ENCODE peak calls at places on chromosomes 11 and 22, in ten cellular contexts. D, P, J, X, Y, I, T, K, H and O are unnamed samples.

GRCh38 chr22:23673826-23674690 is 16.8 kb upstream of the RGL4 start:
- DNase-seq in J (no peak), X (no peak), P (no peak), K (no peak), Y (no peak), I (no peak), H (no peak), T (peak; percentile 34), D (no peak), O (no peak)

GRCh38 chr11:123543796-123544195 is 110.6 kb downstream of the SCN3B start:
- DNase-seq in X (no peak), Y (no peak), P (no peak), D (no peak), I (no peak), K (no peak), J (no peak), T (no peak), H (no peak), O (no peak)

GRCh38 chr11:697811-698311 is 2.2 kb downstream of the TMEM80 start:
- DNase-seq in H (no peak), K (no peak), I (no peak), J (no peak), T (no peak), Y (no peak), X (no peak), P (no peak), D (no peak), O (no peak)

GRCh38 chr11:122981388-122982264 is at the start of gene BSX:
- DNase-seq in I (peak; percentile 45), X (peak; percentile 70), T (peak; percentile 62), D (peak; percentile 52), K (peak; percentile 35), H (peak; percentile 87), Y (peak; percentile 44), P (peak; percentile 73), J (no peak), O (peak; percentile 87)

GRCh38 chr11:79201637-79202347 is 239.0 kb downstream of the TENM4 start:
- DNase-seq in H (no peak), D (no peak), T (no peak), Y (no peak), X (peak; percentile 16), J (no peak), I (no peak), K (peak; percentile 12), P (no peak), O (no peak)

GRCh38 chr11:66936326-66936725 is 21.9 kb downstream of the PC start:
- DNase-seq in Y (no peak), D (no peak), I (no peak), J (no peak), P (no peak), K (no peak), T (no peak), H (no peak), X (no peak), O (no peak)

GRCh38 chr11:6229911-6230310 is 4.5 kb downstream of the FHIP1B start:
- DNase-seq in P (no peak), Y (no peak), T (no peak), I (no peak), J (no peak), D (no peak), X (no peak), K (peak; percentile 16), H (no peak), O (no peak)

GRCh38 chr22:41364955-41365354 is 16.8 kb upstream of the TEF start:
- DNase-seq in Y (no peak), I (peak; percentile 71), P (no peak), J (no peak), H (no peak), K (no peak), X (no peak), D (no peak), T (no peak), O (no peak)

GRCh38 chr11:58805065-58805464 is 39.4 kb downstream of the GLYATL2 start:
- DNase-seq in I (no peak), X (no peak), P (no peak), Y (no peak), T (no peak), J (no peak), K (no peak), D (no peak), H (no peak), O (no peak)

GRCh38 chr11:74949748-74950127 is 672 bp downstream of the SPCS2 start:
- DNase-seq in H (no peak), I (no peak), X (no peak), Y (no peak), P (no peak), T (no peak), J (no peak), D (no peak), K (no peak), O (no peak)

GRCh38 chr11:8061555-8062428 is 19.2 kb upstream of the TUB start:
- DNase-seq in X (no peak), J (no peak), I (peak; percentile 15), T (no peak), H (no peak), D (no peak), K (no peak), Y (no peak), P (no peak), O (peak; percentile 65)

GRCh38 chr11:74981888-74982287 is 6.8 kb upstream of the NEU3 start:
- DNase-seq in P (no peak), T (no peak), J (no peak), I (no peak), D (no peak), K (no peak), Y (no peak), X (no peak), H (no peak), O (no peak)

GRCh38 chr11:68338041-68338800 is 25.8 kb downstream of the LRP5 start:
- DNase-seq in I (no peak), X (no peak), T (no peak), J (no peak), H (no peak), K (no peak), Y (peak; percentile 67), P (no peak), D (no peak), O (no peak)

GRCh38 chr11:83978942-83979341 is 692.8 kb upstream of the CCDC90B start:
- DNase-seq in Y (no peak), D (no peak), I (no peak), X (no peak), P (no peak), H (no peak), T (no peak), J (no peak), K (no peak), O (no peak)
- TF ChIP-seq CTCF in Y (no peak), D (no peak), I (no peak), X (no peak), P (no peak), H (no peak), T (no peak), J (no peak), K (no peak), O (no peak)

DNA sequence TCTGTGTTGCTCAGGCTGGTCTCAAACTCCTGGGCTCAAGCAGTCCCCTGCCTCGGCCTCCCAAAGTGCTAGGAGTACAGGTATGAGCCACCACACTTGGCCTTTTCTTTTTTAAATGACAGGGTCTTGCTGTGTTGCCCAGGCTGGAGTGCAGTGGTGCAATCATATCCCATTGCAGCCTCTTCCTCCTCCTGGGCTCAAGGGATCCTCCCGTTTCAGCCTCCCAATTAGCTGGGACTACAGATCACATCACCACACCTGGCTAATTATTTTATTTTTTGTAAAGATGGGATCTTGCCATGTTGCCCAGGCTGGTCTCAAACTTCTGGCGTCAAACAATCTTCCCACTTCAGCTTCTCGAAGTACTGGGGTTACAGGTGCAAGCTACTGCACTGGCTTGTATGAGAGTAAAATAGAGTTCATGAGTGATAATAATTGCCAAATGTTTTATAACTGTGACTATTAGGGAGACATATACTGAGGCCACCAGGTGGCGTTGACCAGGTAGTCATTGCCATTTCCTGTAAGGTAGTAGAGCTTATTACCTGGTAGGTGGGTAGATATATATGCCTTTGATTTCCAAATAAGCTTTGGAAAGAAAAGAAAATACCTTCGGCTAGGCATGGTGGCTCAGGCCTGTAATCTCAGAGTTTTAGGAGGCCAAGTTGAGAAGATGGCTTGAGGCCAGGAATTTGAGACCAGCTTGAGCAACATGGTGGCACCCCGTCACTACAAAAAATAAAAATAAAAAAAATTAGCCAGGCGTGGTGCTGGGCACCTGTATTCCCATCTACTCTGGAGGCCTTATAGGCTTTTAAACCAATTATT is 5.4 kb downstream of the FDX1 start:
- DNase-seq in P (no peak), Y (no peak), K (peak; percentile 44), D (no peak), J (no peak), X (no peak), T (no peak), H (no peak), I (peak; percentile 66), O (no peak)
- TF ChIP-seq CTCF in P (no peak), Y (no peak), K (peak; percentile 46), D (peak; percentile 12), J (peak; percentile 37), X (peak; percentile 45), T (peak; percentile 57), H (peak; percentile 41), I (no peak), O (no peak)

DNA sequence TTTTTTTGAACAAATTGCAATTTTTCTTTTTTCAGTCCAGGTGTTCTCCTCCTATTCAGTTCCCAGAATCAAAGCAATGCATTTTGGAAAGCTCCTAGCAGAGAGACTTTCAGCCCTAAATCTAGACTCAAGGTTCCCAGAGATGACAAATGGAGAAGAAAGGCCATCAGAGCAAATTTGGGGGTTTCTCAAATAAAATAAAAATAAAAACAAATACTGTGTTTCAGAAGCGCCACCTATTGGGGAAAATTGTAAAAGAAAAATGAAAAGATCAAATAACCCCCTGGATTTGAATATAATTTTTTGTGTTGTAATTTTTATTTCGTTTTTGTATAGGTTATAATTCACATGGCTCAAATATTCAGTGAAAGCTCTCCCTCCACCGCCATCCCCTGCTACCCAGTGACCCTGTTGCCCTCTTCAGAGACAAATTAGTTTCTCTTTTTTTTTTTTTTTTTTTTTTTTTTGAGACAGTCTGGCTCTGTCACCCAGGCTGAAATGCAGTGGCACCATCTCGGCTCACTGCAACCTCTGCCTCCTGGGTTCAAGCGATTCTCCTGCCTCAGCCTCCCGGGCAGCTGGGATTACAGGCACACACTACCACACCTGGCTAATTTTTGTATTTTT is 6.2 kb upstream of the UBE4A start:
- DNase-seq in Y (no peak), H (no peak), K (peak; percentile 28), X (peak; percentile 12), P (no peak), I (no peak), D (no peak), J (no peak), T (no peak), O (no peak)
- TF ChIP-seq CTCF in Y (peak; percentile 37), H (peak; percentile 62), K (peak; percentile 40), X (peak; percentile 43), P (peak; percentile 61), I (no peak), D (peak; percentile 70), J (peak; percentile 53), T (peak; percentile 84), O (peak; percentile 66)

DNA sequence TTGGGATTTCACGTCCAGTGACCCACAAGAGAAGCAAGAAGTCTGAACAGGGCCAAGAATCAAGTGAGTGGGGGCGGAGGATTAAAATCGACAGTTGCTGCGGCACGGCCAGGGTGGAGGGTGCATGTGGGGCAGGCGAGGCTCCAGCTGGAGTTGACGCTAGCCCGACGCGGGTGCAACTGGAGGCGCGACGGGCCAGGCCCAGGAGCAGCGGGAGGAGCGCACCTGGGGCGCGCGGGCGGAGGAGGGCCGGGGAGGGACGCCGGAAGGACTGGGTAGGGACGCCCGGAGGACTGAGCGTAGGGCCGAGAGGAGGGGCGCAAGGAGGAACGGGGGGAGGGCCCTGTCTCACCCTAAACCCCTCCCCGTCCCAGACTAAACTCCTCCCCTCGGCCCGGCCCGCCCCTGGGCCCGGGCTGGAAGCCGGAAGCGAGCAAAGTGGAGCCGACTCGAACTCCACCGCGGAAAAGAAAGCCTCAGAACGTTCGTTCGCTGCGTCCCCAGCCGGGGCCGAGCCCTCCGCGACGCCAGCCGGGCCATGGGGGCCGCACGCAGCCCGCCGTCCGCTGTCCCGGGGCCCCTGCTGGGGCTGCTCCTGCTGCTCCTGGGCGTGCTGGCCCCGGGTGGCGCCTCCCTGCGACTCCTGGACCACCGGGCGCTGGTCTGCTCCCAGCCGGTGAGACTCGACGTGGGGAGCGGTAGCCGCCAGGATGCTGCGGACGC is at the start of gene IL17RA:
- DNase-seq in H (peak; percentile 96), Y (peak; percentile 92), X (peak; percentile 95), T (peak; percentile 84), J (peak; percentile 58), D (peak; percentile 92), K (peak; percentile 96), P (peak; percentile 87), I (peak; percentile 94), O (peak; percentile 95)
- TF ChIP-seq CTCF in H (no peak), Y (no peak), X (no peak), T (no peak), J (no peak), D (no peak), K (no peak), P (no peak), I (no peak), O (no peak)